ENCODE peak calls at places on chromosomes 7 and 10, in six cellular contexts. N is A549, T is HepG2, B is WTC11, Z is H1, J is K562. A is an unnamed sample.

GRCh38 chr7:88835147-88835728 is 39.7 kb upstream of the TEX47 start:
- DNase-seq in Z (peak; percentile 3), J (peak; percentile 22), T (peak; percentile 27), B (no peak), N (no peak), A (peak; percentile 58)

GRCh38 chr7:127532736-127533135 is 52.7 kb downstream of the GCC1 start:
- DNase-seq in N (no peak), J (no peak), Z (no peak), B (no peak), T (no peak), A (no peak)

GRCh38 chr7:69893915-69894314 is 295.6 kb downstream of the AUTS2 start:
- DNase-seq in J (no peak), B (no peak), T (no peak), Z (no peak), N (no peak), A (no peak)

GRCh38 chr7:138278601-138279000 is 181.5 kb upstream of the TRIM24 start:
- DNase-seq in T (no peak), N (no peak), B (no peak), Z (no peak), J (no peak), A (no peak)

GRCh38 chr10:24463683-24464426 is 254.9 kb downstream of the KIAA1217 start:
- DNase-seq in N (no peak), B (no peak), T (no peak), J (no peak), Z (no peak), A (peak; percentile 13)

GRCh38 chr7:66150471-66150870 is 35.8 kb downstream of the CRCP start:
- DNase-seq in Z (no peak), B (no peak), J (no peak), N (no peak), T (peak; percentile 62), A (peak; percentile 30)

GRCh38 chr7:74101061-74101681 is 17.6 kb downstream of the LIMK1 start:
- DNase-seq in Z (no peak), B (no peak), N (no peak), J (no peak), T (no peak), A (no peak)

GRCh38 chr7:64871761-64872160 is 31.3 kb upstream of the ZNF273 start:
- DNase-seq in B (no peak), J (no peak), Z (no peak), T (no peak), N (no peak), A (no peak)

GRCh38 chr10:77618117-77618516 is 19.5 kb downstream of the KCNMA1 start:
- DNase-seq in T (no peak), N (no peak), J (no peak), Z (no peak), B (no peak), A (no peak)

GRCh38 chr10:117830832-117831231 is 215.9 kb downstream of the RAB11FIP2 start:
- DNase-seq in B (peak; percentile 47), T (no peak), Z (no peak), N (no peak), J (no peak), A (no peak)

GRCh38 chr10:109931153-109931552 is 7.8 kb upstream of the XPNPEP1 start:
- DNase-seq in N (no peak), B (no peak), J (no peak), T (no peak), Z (no peak), A (no peak)

GRCh38 chr10:110568055-110568735 is 700 bp downstream of the SMC3 start:
- DNase-seq in N (no peak), T (peak; percentile 21), B (peak; percentile 53), J (peak; percentile 67), Z (no peak), A (peak; percentile 45)

GRCh38 chr10:30111340-30111980 is 52.1 kb upstream of the JCAD start:
- DNase-seq in Z (no peak), N (no peak), T (no peak), J (no peak), B (no peak), A (peak; percentile 96)

GRCh38 chr7:100008525-100008924 is 6.9 kb upstream of the ZKSCAN1 start:
- DNase-seq in J (no peak), B (no peak), T (no peak), N (no peak), Z (no peak), A (no peak)

GRCh38 chr10:98460837-98461499 is 14.2 kb upstream of the HPS1 start:
- DNase-seq in N (peak; percentile 66), Z (no peak), B (no peak), J (peak; percentile 79), T (peak; percentile 77), A (peak; percentile 93)

GRCh38 chr7:27774717-27775328 is 34.9 kb downstream of the TAX1BP1 start:
- DNase-seq in B (no peak), N (no peak), J (peak; percentile 15), Z (no peak), T (peak; percentile 39), A (peak; percentile 59)

DNA sequence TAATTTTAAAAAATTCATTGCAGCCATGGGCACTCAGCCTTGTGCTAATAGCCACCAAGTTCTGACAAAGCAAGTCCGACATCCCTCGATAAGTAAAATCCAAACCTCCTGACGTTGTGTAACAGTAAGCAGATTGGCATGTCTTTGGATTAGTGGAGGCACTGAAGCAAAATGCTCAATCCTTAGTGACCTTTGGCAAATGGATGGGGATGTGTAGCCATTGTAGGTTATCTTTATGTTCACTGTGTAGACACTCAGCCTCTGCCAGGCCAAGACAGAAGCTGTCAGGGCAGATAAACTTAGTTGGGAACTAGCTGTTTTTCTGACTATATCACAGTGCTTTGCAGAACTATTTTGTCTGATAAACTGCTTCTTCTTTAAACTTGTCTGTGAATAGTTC is 220.7 kb downstream of the LRMDA start:
- DNase-seq in B (no peak), J (no peak), Z (no peak), T (no peak), N (no peak), A (no peak)
- TF ChIP-seq JUN in B (no peak), J (no peak), Z (no peak), T (no peak), N (no peak), A (no peak)

DNA sequence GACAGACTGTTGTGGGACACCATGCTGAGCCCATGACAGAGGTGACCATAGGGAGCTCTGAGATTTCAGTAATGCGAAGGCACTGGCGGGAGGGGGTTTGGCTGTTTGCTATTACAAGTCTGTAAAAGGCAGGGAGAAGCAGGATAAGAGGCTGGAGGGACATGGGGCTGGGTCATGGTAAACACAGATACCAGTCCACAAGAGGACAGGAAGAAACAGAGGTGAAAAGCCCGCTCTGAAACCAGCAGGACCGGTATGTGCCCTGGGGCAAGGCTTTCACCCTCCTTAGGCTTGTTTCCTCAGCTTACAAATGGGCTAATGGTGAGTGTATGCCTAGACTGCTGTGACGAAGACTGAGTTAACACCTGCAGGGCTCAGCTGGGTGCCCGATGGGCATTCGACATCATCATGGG is 34.1 kb downstream of the ANXA11 start:
- DNase-seq in B (no peak), T (no peak), N (no peak), Z (no peak), J (no peak), A (no peak)
- TF ChIP-seq JUN in B (no peak), T (no peak), N (no peak), Z (no peak), J (no peak), A (no peak)

GRCh38 chr10:121406823-121407545 is 191.3 kb downstream of the FGFR2 start:
- DNase-seq in N (no peak), T (no peak), Z (no peak), J (no peak), B (no peak), A (no peak)

GRCh38 chr10:121405549-121405948 is 192.7 kb downstream of the FGFR2 start:
- DNase-seq in B (no peak), T (no peak), Z (no peak), N (no peak), J (no peak), A (no peak)

GRCh38 chr10:121405953-121406352 is 192.3 kb downstream of the FGFR2 start:
- DNase-seq in Z (no peak), B (no peak), N (no peak), T (no peak), J (no peak), A (no peak)

GRCh38 chr10:121404611-121405010 is 193.6 kb downstream of the FGFR2 start:
- DNase-seq in T (no peak), N (no peak), J (no peak), B (no peak), Z (no peak), A (no peak)

DNA sequence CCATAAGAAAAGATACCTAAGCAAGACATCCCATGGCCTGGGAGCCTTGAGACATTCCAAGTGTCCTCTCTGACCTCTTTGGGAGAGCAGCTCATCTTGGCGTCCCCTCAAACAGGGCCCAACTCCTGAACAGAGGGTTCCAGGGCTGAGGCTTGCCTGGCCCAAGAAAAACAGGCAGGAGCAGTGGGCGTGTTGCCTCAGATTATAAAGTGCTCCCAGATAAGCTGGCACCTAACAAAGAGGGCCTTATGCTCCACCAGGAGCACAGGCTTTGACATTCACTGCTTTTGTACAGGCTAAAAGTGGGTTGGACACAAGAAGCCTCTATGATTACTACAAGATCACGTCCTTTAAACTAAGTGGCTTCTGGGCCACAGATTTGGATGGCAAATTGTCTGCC is 193.1 kb downstream of the FGFR2 start:
- DNase-seq in Z (no peak), N (no peak), T (no peak), J (no peak), B (no peak), A (no peak)
- TF ChIP-seq JUN in Z (no peak), N (no peak), T (no peak), J (no peak), B (no peak), A (no peak)

GRCh38 chr10:119502214-119502613 is 40.3 kb downstream of the RGS10 start:
- DNase-seq in B (no peak), N (no peak), T (no peak), J (no peak), Z (no peak), A (no peak)
- TF ChIP-seq JUN in B (no peak), N (no peak), T (no peak), J (no peak), Z (no peak), A (no peak)

DNA sequence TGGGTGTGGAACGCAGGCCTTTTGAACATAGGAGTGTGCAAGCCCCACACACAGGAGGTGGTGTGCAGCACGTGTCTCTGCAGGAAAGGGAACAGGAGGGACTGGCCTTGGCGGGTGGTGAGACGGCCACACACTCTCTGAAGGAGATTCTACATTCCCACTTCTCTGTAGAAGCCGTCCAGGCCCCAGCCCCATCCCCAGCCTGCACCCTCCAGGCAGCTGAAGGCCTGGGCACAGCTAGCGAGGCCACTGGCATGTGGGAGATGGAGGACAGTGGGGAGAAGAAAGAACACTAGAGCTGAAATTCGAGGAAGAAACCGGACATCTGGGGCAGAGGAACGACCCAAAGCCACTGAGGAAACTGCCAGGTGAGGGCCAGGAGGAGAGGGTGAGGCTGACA is 507.3 kb downstream of the DNAJB6 start:
- DNase-seq in N (no peak), T (no peak), B (no peak), Z (no peak), J (no peak), A (no peak)
- TF ChIP-seq JUN in N (no peak), T (no peak), B (no peak), Z (no peak), J (no peak), A (no peak)